ENCODE peak calls at places on chromosomes 11 and 22, in six cellular contexts. L, P, Q, U, F and C are unnamed samples.

GRCh38 chr22:43053176-43053575 is 36.0 kb downstream of the TTLL1 start:
- DNase-seq in F (no peak), P (no peak), L (no peak), U (no peak), Q (no peak), C (no peak)

GRCh38 chr11:65321828-65322495 is 7.3 kb downstream of the CDC42EP2 start:
- DNase-seq in F (no peak), U (no peak), P (no peak), Q (no peak), L (peak), C (no peak)

GRCh38 chr22:41302016-41302767 is 867 bp downstream of the ZC3H7B start:
- DNase-seq in U (no peak), L (peak), P (no peak), Q (no peak), F (peak), C (peak)

GRCh38 chr11:91972665-91973266 is 251.9 kb upstream of the FAT3 start:
- DNase-seq in P (no peak), L (peak), F (no peak), U (no peak), Q (no peak), C (no peak)

GRCh38 chr11:93614111-93614784 is 47.2 kb upstream of the CEP295 start:
- DNase-seq in Q (no peak), P (no peak), U (no peak), F (peak), L (no peak), C (peak)

GRCh38 chr11:123474994-123475393 is 44.9 kb downstream of the GRAMD1B start:
- DNase-seq in Q (no peak), P (no peak), F (no peak), U (no peak), L (no peak), C (no peak)

GRCh38 chr11:14905104-14906033 is 13.3 kb upstream of the CYP2R1 start:
- DNase-seq in Q (peak), U (peak), L (peak), F (peak), P (no peak), C (peak)

GRCh38 chr11:44958165-44958564 is 7.5 kb upstream of the TP53I11 start:
- DNase-seq in U (no peak), P (no peak), Q (no peak), L (no peak), F (no peak), C (no peak)

GRCh38 chr22:46929046-46929688 is 166.7 kb downstream of the TBC1D22A start:
- DNase-seq in F (no peak), U (no peak), P (no peak), Q (no peak), L (no peak), C (no peak)

GRCh38 chr22:29311468-29312217 is 3.9 kb downstream of the RASL10A start:
- DNase-seq in F (no peak), L (no peak), P (no peak), Q (no peak), U (no peak), C (peak)

GRCh38 chr22:47136671-47137070 is 374.2 kb downstream of the TBC1D22A start:
- DNase-seq in L (no peak), P (no peak), U (no peak), F (no peak), Q (no peak), C (no peak)

GRCh38 chr22:46573781-46574437 is 36.5 kb upstream of the CELSR1 start:
- DNase-seq in F (peak), L (no peak), P (no peak), U (peak), Q (no peak), C (no peak)

GRCh38 chr11:116610190-116610589 is 162.6 kb downstream of the BUD13 start:
- DNase-seq in F (no peak), U (no peak), P (no peak), L (no peak), Q (no peak), C (no peak)

GRCh38 chr11:76761959-76762358 is 21.2 kb upstream of the TSKU start:
- DNase-seq in Q (no peak), U (no peak), F (no peak), L (no peak), P (no peak), C (no peak)

GRCh38 chr11:96235725-96236124 is 107.3 kb downstream of the MAML2 start:
- DNase-seq in L (no peak), F (peak), U (no peak), Q (no peak), P (no peak), C (peak)

GRCh38 chr22:22155607-22156006 is 89.0 kb upstream of the VPREB1 start:
- DNase-seq in Q (no peak), U (no peak), P (no peak), L (no peak), F (no peak), C (no peak)

GRCh38 chr11:83816572-83817187 is 530.5 kb upstream of the CCDC90B start:
- DNase-seq in F (no peak), Q (peak), U (no peak), P (peak), L (no peak), C (peak)

GRCh38 chr22:49148895-49149418 is 678.7 kb downstream of the BRD1 start:
- DNase-seq in F (no peak), L (no peak), U (no peak), P (no peak), Q (no peak), C (no peak)

GRCh38 chr22:49621601-49622210 is 206.0 kb downstream of the BRD1 start:
- DNase-seq in Q (no peak), P (no peak), L (no peak), U (peak), F (no peak), C (no peak)

GRCh38 chr11:24635588-24636290 is 138.9 kb downstream of the LUZP2 start:
- DNase-seq in U (no peak), L (no peak), Q (no peak), F (no peak), P (peak), C (peak)

GRCh38 chr22:48578138-48579034 is 1249.3 kb downstream of the BRD1 start:
- DNase-seq in U (no peak), L (no peak), F (no peak), P (no peak), Q (no peak), C (no peak)